ENCODE peak calls at places on chromosomes 5 and 9, in ten cellular contexts. Y is NCI-H1417; P is NCI-H1092; B is D341Med; O is HuH-7.5; D is caudate nucleus; C is T-helper 17 cell; Q is G401; G is CD4-positive, CD25-positive, alpha-beta regulatory T cell; I is HCEC 1CT. L is an unnamed sample.

GRCh38 chr9:128972956-128973355 is 25.5 kb downstream of the NUP188 start:
- DNase-seq in Y (no peak), P (no peak), B (no peak), O (no peak), D (no peak), C (no peak), Q (no peak), G (no peak), I (peak), L (no peak)

GRCh38 chr9:81393985-81394811 is 295.1 kb downstream of the TLE1 start:
- DNase-seq in Y (no peak), P (no peak), B (no peak), O (no peak), D (no peak), C (no peak), Q (no peak), G (no peak), I (no peak), L (no peak)

GRCh38 chr5:137900925-137901817 is 11.9 kb downstream of the PKD2L2 start:
- DNase-seq in Y (no peak), P (no peak), B (no peak), O (no peak), D (no peak), C (no peak), Q (no peak), G (no peak), I (no peak), L (no peak)

GRCh38 chr9:85727500-85727899 is 14.3 kb downstream of the AGTPBP1 start:
- DNase-seq in Y (no peak), P (no peak), B (no peak), O (no peak), D (no peak), C (no peak), Q (no peak), G (no peak), I (no peak), L (no peak)

GRCh38 chr9:125911861-125912260 is 164.7 kb downstream of the PBX3 start:
- DNase-seq in Y (peak), P (peak), B (no peak), O (no peak), D (no peak), C (no peak), Q (no peak), G (no peak), I (peak), L (no peak)

GRCh38 chr9:91560301-91560700 is 136.7 kb upstream of the NFIL3 start:
- DNase-seq in Y (no peak), P (no peak), B (no peak), O (no peak), D (no peak), C (no peak), Q (no peak), G (no peak), I (no peak), L (no peak)

GRCh38 chr5:114419941-114420340 is 58.1 kb downstream of the KCNN2 start:
- DNase-seq in Y (no peak), P (no peak), B (no peak), O (no peak), D (no peak), C (no peak), Q (no peak), G (no peak), I (peak), L (no peak)

GRCh38 chr9:19231126-19232035 is 888 bp downstream of the DENND4C start:
- DNase-seq in Y (peak), P (no peak), B (no peak), O (peak), D (no peak), C (no peak), Q (peak), G (peak), I (peak), L (no peak)

GRCh38 chr9:32260481-32260880 is 124.0 kb upstream of the ACO1 start:
- DNase-seq in Y (no peak), P (no peak), B (no peak), O (no peak), D (no peak), C (no peak), Q (no peak), G (no peak), I (no peak), L (no peak)

GRCh38 chr9:92669527-92669889 is 423 bp downstream of the IPPK start:
- DNase-seq in Y (peak), P (no peak), B (peak), O (no peak), D (no peak), C (no peak), Q (peak), G (no peak), I (no peak), L (peak)

GRCh38 chr5:138944527-138945322 is 69.6 kb upstream of the LRRTM2 start:
- DNase-seq in Y (no peak), P (no peak), B (peak), O (no peak), D (no peak), C (no peak), Q (no peak), G (no peak), I (no peak), L (no peak)

GRCh38 chr5:75566710-75567309 is 44.4 kb upstream of the ANKDD1B start:
- DNase-seq in Y (no peak), P (no peak), B (no peak), O (no peak), D (no peak), C (no peak), Q (no peak), G (peak), I (peak), L (no peak)

GRCh38 chr9:19050637-19051591 is 1.7 kb downstream of the RRAGA start:
- DNase-seq in Y (no peak), P (no peak), B (no peak), O (no peak), D (no peak), C (no peak), Q (peak), G (peak), I (no peak), L (no peak)

GRCh38 chr5:68383888-68384310 is 168.3 kb downstream of the PIK3R1 start:
- DNase-seq in Y (peak), P (no peak), B (no peak), O (no peak), D (no peak), C (no peak), Q (no peak), G (no peak), I (no peak), L (no peak)

GRCh38 chr5:130061746-130062145 is 157.5 kb downstream of the CHSY3 start:
- DNase-seq in Y (no peak), P (no peak), B (no peak), O (no peak), D (no peak), C (no peak), Q (no peak), G (no peak), I (peak), L (no peak)

GRCh38 chr5:109299557-109299956 is 110.2 kb downstream of the PJA2 start:
- DNase-seq in Y (no peak), P (peak), B (no peak), O (no peak), D (no peak), C (no peak), Q (no peak), G (no peak), I (no peak), L (no peak)

GRCh38 chr9:93965830-93966577 is 10.8 kb upstream of the BARX1 start:
- DNase-seq in Y (no peak), P (no peak), B (no peak), O (peak), D (no peak), C (no peak), Q (no peak), G (no peak), I (no peak), L (no peak)

GRCh38 chr5:52798952-52799351 is 11.2 kb downstream of the ITGA1 start:
- DNase-seq in Y (no peak), P (no peak), B (no peak), O (no peak), D (no peak), C (no peak), Q (no peak), G (no peak), I (no peak), L (no peak)

GRCh38 chr5:78295035-78295961 is 800 bp upstream of the AP3B1 start:
- DNase-seq in Y (peak), P (no peak), B (peak), O (peak), D (peak), C (peak), Q (peak), G (peak), I (peak), L (peak)

GRCh38 chr5:160506006-160507004 is 84.7 kb downstream of the PTTG1 start:
- DNase-seq in Y (no peak), P (no peak), B (no peak), O (no peak), D (peak), C (peak), Q (peak), G (peak), I (peak), L (peak)

GRCh38 chr5:160464466-160464797 is 42.8 kb downstream of the PTTG1 start:
- DNase-seq in Y (no peak), P (no peak), B (no peak), O (no peak), D (no peak), C (no peak), Q (no peak), G (no peak), I (no peak), L (no peak)

GRCh38 chr5:89042746-89043145 is 159.8 kb upstream of the MEF2C start:
- DNase-seq in Y (no peak), P (no peak), B (no peak), O (no peak), D (no peak), C (no peak), Q (no peak), G (no peak), I (no peak), L (no peak)

GRCh38 chr5:1545798-1546355 is 22.1 kb upstream of the LPCAT1 start:
- DNase-seq in Y (no peak), P (peak), B (no peak), O (no peak), D (no peak), C (no peak), Q (no peak), G (no peak), I (peak), L (no peak)

GRCh38 chr9:128276574-128277270 is 646 bp downstream of the SWI5 start:
- DNase-seq in Y (peak), P (peak), B (peak), O (peak), D (no peak), C (no peak), Q (peak), G (no peak), I (no peak), L (no peak)

GRCh38 chr9:16705121-16705604 is 165.3 kb downstream of the BNC2 start:
- DNase-seq in Y (no peak), P (no peak), B (peak), O (no peak), D (peak), C (no peak), Q (peak), G (no peak), I (peak), L (peak)

GRCh38 chr9:13113201-13113600 is 166.3 kb downstream of the MPDZ start:
- DNase-seq in Y (no peak), P (no peak), B (no peak), O (no peak), D (no peak), C (no peak), Q (peak), G (no peak), I (peak), L (no peak)

GRCh38 chr9:91817493-91818225 is 132.4 kb downstream of the ROR2 start:
- DNase-seq in Y (peak), P (no peak), B (no peak), O (no peak), D (no peak), C (no peak), Q (no peak), G (no peak), I (peak), L (no peak)

GRCh38 chr5:103891151-103891550 is 328.6 kb upstream of the NUDT12 start:
- DNase-seq in Y (no peak), P (no peak), B (no peak), O (no peak), D (no peak), C (no peak), Q (no peak), G (no peak), I (no peak), L (no peak)

GRCh38 chr9:23821400-23822181 is 4.4 kb downstream of the ELAVL2 start:
- DNase-seq in Y (peak), P (peak), B (peak), O (peak), D (no peak), C (no peak), Q (peak), G (no peak), I (no peak), L (no peak)

GRCh38 chr5:133610489-133611356 is 1.6 kb downstream of the FSTL4 start:
- DNase-seq in Y (peak), P (peak), B (peak), O (peak), D (peak), C (no peak), Q (peak), G (peak), I (no peak), L (peak)

GRCh38 chr5:160369990-160370712 is at the start of gene C1QTNF2:
- DNase-seq in Y (peak), P (no peak), B (peak), O (no peak), D (no peak), C (no peak), Q (peak), G (no peak), I (peak), L (peak)

GRCh38 chr9:14301582-14301981 is 12.4 kb downstream of the NFIB start:
- DNase-seq in Y (no peak), P (no peak), B (no peak), O (no peak), D (no peak), C (no peak), Q (peak), G (no peak), I (no peak), L (no peak)

GRCh38 chr5:141871870-141872269 is 6.3 kb downstream of the PCDH1 start:
- DNase-seq in Y (no peak), P (no peak), B (no peak), O (no peak), D (no peak), C (no peak), Q (no peak), G (no peak), I (no peak), L (no peak)

GRCh38 chr5:77960863-77961396 is 184.8 kb upstream of the TBCA start:
- DNase-seq in Y (no peak), P (no peak), B (no peak), O (no peak), D (no peak), C (no peak), Q (no peak), G (no peak), I (no peak), L (no peak)

GRCh38 chr5:141351591-141351990 is 1.7 kb downstream of the PCDHGB1 start:
- DNase-seq in Y (no peak), P (no peak), B (no peak), O (no peak), D (no peak), C (no peak), Q (no peak), G (no peak), I (no peak), L (no peak)

GRCh38 chr9:95813923-95814322 is 61.6 kb upstream of the ERCC6L2 start:
- DNase-seq in Y (no peak), P (no peak), B (no peak), O (no peak), D (no peak), C (no peak), Q (no peak), G (no peak), I (peak), L (no peak)

GRCh38 chr9:93028448-93029006 is 30.0 kb upstream of the SUSD3 start:
- DNase-seq in Y (no peak), P (no peak), B (no peak), O (no peak), D (no peak), C (peak), Q (no peak), G (peak), I (no peak), L (no peak)

GRCh38 chr5:77937015-77937908 is 161.1 kb upstream of the TBCA start:
- DNase-seq in Y (no peak), P (no peak), B (no peak), O (no peak), D (no peak), C (no peak), Q (no peak), G (peak), I (no peak), L (no peak)